ENCODE peak calls at places on chromosomes 5 and 9, in seven cellular contexts. C is coronary artery, A is A549, M is fibroblast of mammary gland, G is Panc1, T is stomach, S is transverse colon. B is an unnamed sample.

GRCh38 chr5:136730426-136730825 is 365.1 kb upstream of the TRPC7 start:
- DNase-seq in C (no peak), A (no peak), M (no peak), G (no peak), T (no peak), S (no peak), B (no peak)

GRCh38 chr9:81969971-81970370 is 18.6 kb upstream of the SPATA31D1 start:
- DNase-seq in C (no peak), A (no peak), M (peak; percentile 8), G (no peak), T (no peak), S (no peak), B (no peak)

GRCh38 chr5:116446356-116447005 is 128.1 kb downstream of the SEMA6A start:
- DNase-seq in C (no peak), A (no peak), M (no peak), G (no peak), T (no peak), S (no peak), B (no peak)

GRCh38 chr5:5364932-5365331 is 57.5 kb upstream of the ICE1 start:
- DNase-seq in C (no peak), A (no peak), M (no peak), G (no peak), T (no peak), S (no peak), B (no peak)

GRCh38 chr5:82595083-82595482 is 316.9 kb upstream of the RPS23 start:
- DNase-seq in C (no peak), A (no peak), M (no peak), G (no peak), T (no peak), S (peak; percentile 24), B (no peak)

GRCh38 chr5:30355675-30356074 is 837.8 kb upstream of the CDH6 start:
- DNase-seq in C (no peak), A (no peak), M (no peak), G (peak; percentile 85), T (no peak), S (no peak), B (no peak)

GRCh38 chr9:37363124-37363523 is 59.4 kb upstream of the GRHPR start:
- DNase-seq in C (no peak), A (no peak), M (no peak), G (no peak), T (no peak), S (no peak), B (no peak)

GRCh38 chr5:68960469-68960868 is 133.3 kb upstream of the SLC30A5 start:
- DNase-seq in C (no peak), A (no peak), M (no peak), G (no peak), T (no peak), S (no peak), B (no peak)

GRCh38 chr5:135179308-135179980 is 145.4 kb upstream of the PITX1 start:
- DNase-seq in C (no peak), A (no peak), M (no peak), G (no peak), T (no peak), S (no peak), B (no peak)

GRCh38 chr5:11384441-11385250 is 519.6 kb downstream of the CTNND2 start:
- DNase-seq in C (no peak), A (no peak), M (no peak), G (no peak), T (peak; percentile 71), S (no peak), B (peak; percentile 6)

GRCh38 chr9:89922099-89922498 is 317.3 kb downstream of the GADD45G start:
- DNase-seq in C (no peak), A (no peak), M (no peak), G (no peak), T (no peak), S (no peak), B (no peak)

GRCh38 chr5:149777382-149777781 is 47.3 kb downstream of the PPARGC1B start:
- DNase-seq in C (no peak), A (no peak), M (no peak), G (no peak), T (no peak), S (no peak), B (no peak)

GRCh38 chr9:120289990-120290925 is 289.7 kb downstream of the CDK5RAP2 start:
- DNase-seq in C (no peak), A (no peak), M (peak; percentile 54), G (no peak), T (no peak), S (no peak), B (peak; percentile 64)

GRCh38 chr9:110058304-110058953 is 149.5 kb downstream of the C9orf152 start:
- DNase-seq in C (no peak), A (peak; percentile 78), M (peak; percentile 58), G (no peak), T (peak; percentile 50), S (peak; percentile 66), B (peak; percentile 61)

GRCh38 chr5:10639846-10640368 is 76.0 kb downstream of the ANKRD33B start:
- DNase-seq in C (no peak), A (no peak), M (no peak), G (no peak), T (no peak), S (no peak), B (no peak)

GRCh38 chr9:74117731-74118130 is 379.4 kb upstream of the RORB start:
- DNase-seq in C (no peak), A (no peak), M (no peak), G (no peak), T (no peak), S (no peak), B (no peak)

GRCh38 chr5:141430332-141431113 is at the start of gene PCDHGA12:
- DNase-seq in C (no peak), A (peak; percentile 62), M (peak; percentile 96), G (no peak), T (no peak), S (no peak), B (peak; percentile 45)

GRCh38 chr5:119411935-119412623 is 40.2 kb upstream of the HSD17B4 start:
- DNase-seq in C (peak; percentile 80), A (peak; percentile 78), M (peak; percentile 81), G (peak; percentile 81), T (peak; percentile 66), S (peak; percentile 63), B (peak; percentile 60)
- TF ChIP-seq CTCF in C (peak; percentile 78), A (peak; percentile 99), M (peak; percentile 95), G (peak; percentile 88), T (peak; percentile 90), S (peak; percentile 95), B (peak; percentile 90)

DNA sequence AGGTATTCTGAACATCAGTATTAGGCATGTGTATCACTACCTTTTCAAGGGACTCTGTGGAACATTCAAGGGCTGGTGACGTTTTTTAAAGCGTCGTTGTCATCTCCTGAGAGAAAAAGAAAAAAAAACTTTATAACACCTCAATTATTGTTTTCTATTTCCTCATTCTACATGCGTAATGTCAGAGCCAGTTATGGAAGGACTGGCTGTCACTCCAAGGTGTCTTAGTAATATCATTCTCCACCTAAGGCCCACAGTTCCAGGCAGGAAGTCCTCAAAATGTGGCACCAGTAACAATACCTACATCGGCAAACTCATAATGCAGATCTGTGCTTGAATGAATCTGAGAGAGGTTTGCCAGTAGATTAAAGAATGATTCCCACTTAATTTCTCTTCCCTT is 210.2 kb downstream of the SAXO1 start:
- DNase-seq in C (no peak), A (no peak), M (no peak), G (no peak), T (no peak), S (peak; percentile 24), B (no peak)
- H3K4me3 ChIP-seq in C (no peak overlapping the region), A (no peak overlapping the region), M (no peak overlapping the region), G (no peak overlapping the region), T (no peak overlapping the region), S (no peak overlapping the region), B (no peak overlapping the region)

DNA sequence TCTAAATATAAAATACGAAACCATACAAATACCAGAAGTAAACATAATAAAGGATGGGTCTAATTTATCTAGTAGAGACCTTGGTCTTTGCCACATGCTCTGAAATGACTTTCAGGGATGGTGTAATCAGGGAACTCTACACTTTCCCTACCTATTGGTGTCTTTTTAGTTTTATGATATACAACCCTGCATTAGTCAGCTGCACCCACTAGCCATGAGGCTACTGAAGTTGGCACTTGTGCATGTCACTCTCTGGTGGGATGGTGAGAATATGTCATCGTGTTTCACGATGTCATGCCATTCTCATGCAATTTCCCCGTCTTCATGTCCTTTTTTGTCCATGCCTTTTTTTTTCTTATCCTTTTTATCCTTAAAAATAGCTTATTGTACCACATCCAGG is 234.9 kb upstream of the ACTBL2 start:
- DNase-seq in C (no peak), A (no peak), M (no peak), G (no peak), T (no peak), S (no peak), B (no peak)
- TF ChIP-seq CTCF in C (no peak), A (no peak), M (no peak), G (no peak), T (no peak), S (no peak), B (no peak)

GRCh38 chr5:124744170-124744911 is 2.1 kb downstream of the ZNF608 start:
- DNase-seq in C (peak; percentile 79), A (no peak), M (peak; percentile 31), G (no peak), T (peak; percentile 76), S (peak; percentile 76), B (no peak)

GRCh38 chr5:124746252-124746915 is at the start of gene ZNF608:
- DNase-seq in C (peak; percentile 72), A (peak; percentile 35), M (peak; percentile 78), G (no peak), T (no peak), S (peak; percentile 29), B (no peak)

GRCh38 chr5:124746916-124747769 is 704 bp upstream of the ZNF608 start:
- DNase-seq in C (peak; percentile 86), A (peak; percentile 83), M (peak; percentile 95), G (no peak), T (peak; percentile 79), S (peak; percentile 83), B (peak; percentile 85)

GRCh38 chr5:124743534-124744169 is 2.8 kb downstream of the ZNF608 start:
- DNase-seq in C (no peak), A (no peak), M (no peak), G (no peak), T (no peak), S (peak; percentile 59), B (no peak)

GRCh38 chr5:124745367-124746251 is 830 bp downstream of the ZNF608 start:
- DNase-seq in C (no peak), A (no peak), M (peak; percentile 57), G (no peak), T (no peak), S (no peak), B (no peak)
- H3K4me3 ChIP-seq in C (peak overlapping the region; percentile 86), A (peak overlapping the region; percentile 46), M (peak overlapping the region; percentile 63), G (peak overlapping the region; percentile 79), T (peak overlapping the region; percentile 70), S (peak overlapping the region; percentile 68), B (peak overlapping the region; percentile 61)

B was measured in LNCaP clone FGC.